ENCODE peak calls at places on chromosomes 13 and 19, in nine cellular contexts. C is memory B cell; Z is thoracic aorta; M is T-helper 22 cell; G is ecto neural progenitor cell; U is activated naive CD4-positive, alpha-beta T cell; J is posterior vena cava; E is activated CD4-positive, CD25-positive, alpha-beta regulatory T cell treated with anti-CD3 and anti-CD28 coated beads, Interleukin-2, amount 50 U/mL, for 16 hours; L is H54. F is an unnamed sample.

GRCh38 chr13:34883381-34883780 is 58.7 kb upstream of the NBEA start:
- DNase-seq in Z (no peak), U (no peak), E (no peak), L (no peak), C (no peak), G (no peak), J (no peak), M (no peak), F (no peak)

GRCh38 chr13:95784161-95784880 is 107.4 kb downstream of the DNAJC3 start:
- DNase-seq in Z (no peak), C (no peak), U (no peak), L (peak), G (no peak), E (no peak), M (no peak), J (no peak), F (no peak)

GRCh38 chr13:21973437-21974125 is 302.7 kb downstream of the FGF9 start:
- DNase-seq in G (no peak), Z (no peak), L (no peak), M (no peak), J (no peak), C (no peak), E (no peak), U (no peak), F (no peak)

GRCh38 chr13:50299546-50300249 is 284.5 kb downstream of the KCNRG start:
- DNase-seq in L (no peak), J (no peak), E (no peak), Z (no peak), U (no peak), M (no peak), C (no peak), G (no peak), F (no peak)

GRCh38 chr13:34466301-34466700 is 475.8 kb upstream of the NBEA start:
- DNase-seq in E (no peak), U (no peak), C (no peak), L (no peak), M (no peak), G (no peak), Z (no peak), J (no peak), F (no peak)

GRCh38 chr13:45162821-45163220 is 38.0 kb downstream of the KCTD4 start:
- DNase-seq in C (no peak), U (no peak), J (no peak), M (no peak), G (no peak), E (no peak), Z (no peak), L (peak), F (no peak)

GRCh38 chr13:73704587-73704986 is 429.6 kb downstream of the KLF12 start:
- DNase-seq in G (no peak), J (no peak), U (no peak), L (no peak), M (no peak), Z (no peak), C (no peak), E (no peak), F (no peak)

GRCh38 chr13:99436686-99437416 is 64.4 kb upstream of the TM9SF2 start:
- DNase-seq in J (peak), U (peak), E (peak), M (peak), G (peak), C (peak), Z (peak), L (peak), F (peak)

GRCh38 chr19:37948362-37948761 is 41.4 kb downstream of the SIPA1L3 start:
- DNase-seq in J (no peak), L (no peak), G (no peak), C (no peak), U (no peak), M (no peak), Z (no peak), E (no peak), F (no peak)

GRCh38 chr13:83450586-83450985 is 431.7 kb downstream of the SLITRK1 start:
- DNase-seq in Z (no peak), C (no peak), E (no peak), L (no peak), J (no peak), G (no peak), U (no peak), M (no peak), F (no peak)

GRCh38 chr13:89315287-89315686 is 1644.1 kb downstream of the SLITRK5 start:
- DNase-seq in G (no peak), Z (no peak), U (no peak), J (no peak), C (no peak), L (no peak), M (no peak), E (no peak), F (no peak)

GRCh38 chr13:67230774-67231480 is 791 bp upstream of the PCDH9 start:
- DNase-seq in G (peak), U (no peak), E (no peak), Z (no peak), J (peak), L (peak), C (no peak), M (no peak), F (no peak)

GRCh38 chr19:54517483-54517882 is 14.9 kb downstream of the LAIR2 start:
- DNase-seq in C (peak), U (peak), J (no peak), M (no peak), G (peak), Z (no peak), E (peak), L (peak), F (no peak)

GRCh38 chr19:57351867-57352266 is 796 bp downstream of the ZNF304 start:
- DNase-seq in Z (no peak), E (no peak), U (no peak), G (no peak), C (no peak), J (no peak), M (no peak), L (no peak), F (no peak)

GRCh38 chr19:1252221-1252817 is 3.9 kb downstream of the MIDN start:
- DNase-seq in G (no peak), Z (peak), U (peak), J (peak), C (peak), M (no peak), L (peak), E (no peak), F (no peak)

GRCh38 chr19:30666301-30666803 is 294.2 kb downstream of the ZNF536 start:
- DNase-seq in G (peak), J (no peak), C (peak), U (peak), Z (no peak), L (peak), E (peak), M (no peak), F (no peak)

GRCh38 chr13:109156181-109156935 is 526.9 kb downstream of the MYO16 start:
- DNase-seq in M (no peak), E (no peak), Z (no peak), L (peak), C (no peak), J (no peak), G (no peak), U (no peak), F (no peak)

GRCh38 chr13:99892866-99893504 is 78.6 kb downstream of the ZIC5 start:
- DNase-seq in Z (no peak), G (peak), E (no peak), C (no peak), J (no peak), L (no peak), U (no peak), M (no peak), F (no peak)

GRCh38 chr19:7947939-7948338 is 4.5 kb upstream of the TIMM44 start:
- DNase-seq in E (no peak), G (no peak), C (no peak), M (no peak), Z (no peak), L (no peak), U (no peak), J (no peak), F (no peak)

GRCh38 chr19:13830761-13831481 is 35.7 kb downstream of the ZSWIM4 start:
- DNase-seq in M (no peak), J (no peak), C (no peak), L (no peak), E (no peak), G (no peak), Z (no peak), U (no peak), F (no peak)

GRCh38 chr19:48656840-48657474 is 11.0 kb upstream of the CA11 start:
- DNase-seq in C (no peak), J (no peak), Z (no peak), E (no peak), U (no peak), G (no peak), L (peak), M (no peak), F (no peak)

GRCh38 chr19:18007939-18008673 is at the start of gene ARRDC2:
- DNase-seq in E (peak), M (peak), L (peak), G (peak), U (peak), J (peak), Z (peak), C (peak), F (peak)

GRCh38 chr19:7072541-7072940 is 3.0 kb downstream of the ZNF557 start:
- DNase-seq in G (peak), U (no peak), E (no peak), Z (no peak), C (peak), L (no peak), M (no peak), J (no peak), F (no peak)

GRCh38 chr19:40805258-40805868 is 6.4 kb downstream of the EGLN2 start:
- DNase-seq in G (no peak), M (no peak), Z (no peak), U (peak), L (no peak), E (no peak), C (no peak), J (no peak), F (peak)

GRCh38 chr13:76307157-76307556 is 579.0 kb downstream of the KCTD12 start:
- DNase-seq in M (no peak), L (no peak), Z (no peak), C (no peak), E (no peak), J (no peak), U (no peak), G (no peak), F (no peak)

GRCh38 chr13:73210218-73210883 is 151.5 kb downstream of the KLF5 start:
- DNase-seq in J (no peak), C (no peak), L (no peak), G (no peak), E (no peak), Z (no peak), M (no peak), U (no peak), F (no peak)

GRCh38 chr19:49150106-49150943 is 4.9 kb downstream of the HRC start:
- DNase-seq in G (peak), M (peak), U (no peak), J (peak), E (no peak), L (no peak), C (no peak), Z (no peak), F (peak)

GRCh38 chr13:89363144-89363543 is 1692.0 kb downstream of the SLITRK5 start:
- DNase-seq in U (no peak), L (no peak), E (no peak), Z (no peak), M (no peak), C (no peak), G (no peak), J (peak), F (no peak)

GRCh38 chr13:36998624-36999041 is 507 bp downstream of the ALG5 start:
- DNase-seq in E (no peak), L (no peak), U (no peak), G (peak), J (peak), M (peak), C (peak), Z (no peak), F (peak)

F was measured in activated T-helper 1 cell treated with Interleukin-2 at 50 U/mL for 16 hours.